ENCODE peak calls at places on chromosomes 4 and X, in six cellular contexts. Z is GM23338, F is neural crest cell, L is HFF-Myc, R is RWPE1, G is endothelial cell. O is an unnamed sample.

GRCh38 chr4:1285790-1286553 is 3.7 kb upstream of the MAEA start:
- DNase-seq in G (no peak), L (no peak), R (no peak), Z (peak; percentile 63), F (no peak), O (no peak)

GRCh38 chrX:49879656-49880277 is 483 bp downstream of the USP27X start:
- DNase-seq in G (no peak), R (peak; percentile 0), F (no peak), Z (no peak), L (no peak), O (no peak)

GRCh38 chrX:45385767-45386166 is 185.1 kb upstream of the DIPK2B start:
- DNase-seq in Z (no peak), F (no peak), L (no peak), R (no peak), G (no peak), O (no peak)

GRCh38 chrX:1212532-1212931 is at the start of gene CRLF2:
- DNase-seq in R (no peak), Z (no peak), L (no peak), F (no peak), G (no peak), O (no peak)

GRCh38 chr4:8860096-8860891 is 11.3 kb downstream of the HMX1 start:
- DNase-seq in R (no peak), G (no peak), L (no peak), Z (peak; percentile 76), F (no peak), O (no peak)

GRCh38 chrX:48715066-48715465 is 18.5 kb downstream of the SUV39H1 start:
- DNase-seq in Z (no peak), F (no peak), R (no peak), L (no peak), G (no peak), O (no peak)

GRCh38 chr4:26058537-26058936 is 144.5 kb downstream of the SMIM20 start:
- DNase-seq in F (no peak), G (no peak), L (no peak), Z (no peak), R (peak; percentile 41), O (no peak)

GRCh38 chr4:175531405-175532091 is 280.5 kb downstream of the GPM6A start:
- DNase-seq in L (no peak), G (no peak), F (no peak), R (peak; percentile 8), Z (no peak), O (no peak)

GRCh38 chrX:153970398-153971123 is 1.1 kb downstream of the HCFC1 start:
- DNase-seq in Z (peak; percentile 63), G (no peak), L (no peak), F (peak; percentile 45), R (no peak), O (no peak)

GRCh38 chrX:105618393-105619101 is 203.8 kb upstream of the NRK start:
- DNase-seq in F (no peak), R (no peak), Z (peak; percentile 9), L (no peak), G (no peak), O (peak; percentile 1)

GRCh38 chr4:168815373-168816345 is 194.4 kb downstream of the CBR4 start:
- DNase-seq in Z (no peak), G (no peak), L (peak; percentile 76), F (no peak), R (no peak), O (no peak)

GRCh38 chr4:88318751-88319350 is 34.5 kb upstream of the PPM1K start:
- DNase-seq in G (no peak), R (peak; percentile 26), Z (no peak), F (no peak), L (no peak), O (no peak)

GRCh38 chrX:34917146-34917545 is 25.4 kb upstream of the FAM47B start:
- DNase-seq in Z (no peak), L (no peak), F (no peak), G (no peak), R (no peak), O (no peak)

GRCh38 chr4:13547563-13548041 is 3.3 kb upstream of the NKX3-2 start:
- DNase-seq in Z (peak; percentile 75), R (no peak), L (no peak), F (no peak), G (peak; percentile 73), O (no peak)

GRCh38 chrX:66110112-66110511 is 53.9 kb upstream of the HEPH start:
- DNase-seq in R (peak; percentile 11), Z (peak; percentile 53), F (no peak), L (no peak), G (peak; percentile 2), O (no peak)

GRCh38 chrX:151753313-151754041 is 18.9 kb downstream of the CNGA2 start:
- DNase-seq in G (peak; percentile 66), F (peak; percentile 50), L (no peak), Z (peak; percentile 74), R (peak; percentile 61), O (no peak)

GRCh38 chr4:149343614-149344013 is 472.0 kb downstream of the IQCM start:
- DNase-seq in L (no peak), R (no peak), Z (no peak), G (no peak), F (no peak), O (no peak)

GRCh38 chr4:152189451-152190179 is 346.3 kb downstream of the FBXW7 start:
- DNase-seq in R (no peak), L (no peak), F (no peak), Z (no peak), G (no peak), O (no peak)

GRCh38 chr4:122798101-122798500 is 28.5 kb upstream of the FGF2 start:
- DNase-seq in Z (peak; percentile 69), R (peak; percentile 94), G (no peak), F (no peak), L (peak; percentile 93), O (no peak)

GRCh38 chr4:15547392-15547791 is 77.7 kb downstream of the CC2D2A start:
- DNase-seq in G (no peak), L (no peak), R (no peak), F (no peak), Z (no peak), O (no peak)

GRCh38 chr4:88097301-88097700 is 61.1 kb downstream of the ABCG2 start:
- DNase-seq in Z (no peak), G (no peak), R (no peak), F (no peak), L (peak; percentile 35), O (no peak)

GRCh38 chr4:107619731-107620130 is 100.3 kb downstream of the PAPSS1 start:
- DNase-seq in L (peak; percentile 32), Z (no peak), G (no peak), F (no peak), R (no peak), O (no peak)

GRCh38 chrX:144946696-144947095 is 300.6 kb upstream of the SPANXN1 start:
- DNase-seq in F (no peak), L (no peak), Z (no peak), G (no peak), R (no peak), O (no peak)
- TF ChIP-seq CTCF in F (no peak), L (no peak), Z (no peak), G (no peak), R (no peak), O (no peak)

GRCh38 chrX:119729408-119730201 is 28.8 kb upstream of the SOWAHD start:
- DNase-seq in R (peak; percentile 28), Z (peak; percentile 80), F (peak; percentile 57), G (peak; percentile 49), L (no peak), O (no peak)

GRCh38 chrX:119726900-119727555 is 31.4 kb upstream of the SOWAHD start:
- DNase-seq in R (no peak), Z (no peak), G (no peak), L (no peak), F (no peak), O (no peak)

DNA sequence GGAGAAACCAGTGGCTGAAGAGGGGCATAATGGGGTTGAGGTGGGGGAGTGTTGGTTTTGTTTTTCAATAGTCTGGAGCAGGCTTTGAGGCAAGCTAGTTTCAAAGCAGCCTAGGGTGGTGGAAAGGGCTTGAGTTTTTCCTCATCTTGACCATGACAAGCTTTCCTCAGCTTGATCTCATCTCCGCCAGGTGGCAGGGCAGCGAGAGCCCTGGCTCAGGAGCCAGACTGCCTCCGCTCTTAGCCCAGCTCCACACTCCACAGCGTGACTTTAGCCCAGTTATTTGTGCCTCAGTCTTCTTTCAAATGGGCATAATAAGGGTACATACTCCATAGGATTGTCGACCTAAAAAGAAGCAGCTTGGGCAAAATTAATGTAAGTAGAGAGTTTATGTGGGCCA is 29.9 kb upstream of the SOWAHD start:
- DNase-seq in L (no peak), Z (peak; percentile 58), R (no peak), F (no peak), G (peak; percentile 18), O (no peak)
- TF ChIP-seq CTCF in L (no peak), Z (peak; percentile 28), R (no peak), F (peak; percentile 23), G (no peak), O (peak; percentile 24)

GRCh38 chr4:185819144-185819543 is 7.2 kb upstream of the SORBS2 start:
- DNase-seq in R (no peak), G (no peak), L (no peak), Z (no peak), F (no peak), O (no peak)

GRCh38 chr4:185817403-185817818 is 5.4 kb upstream of the SORBS2 start:
- DNase-seq in Z (no peak), R (no peak), F (no peak), L (no peak), G (no peak), O (no peak)

GRCh38 chr4:185821029-185821419 is 9.0 kb upstream of the SORBS2 start:
- DNase-seq in Z (no peak), R (no peak), G (no peak), L (no peak), F (no peak), O (no peak)

GRCh38 chr4:185822791-185823190 is 10.8 kb upstream of the SORBS2 start:
- DNase-seq in R (no peak), G (no peak), F (no peak), L (no peak), Z (no peak), O (no peak)

GRCh38 chr4:185820119-185821028 is 8.4 kb upstream of the SORBS2 start:
- DNase-seq in L (no peak), G (no peak), F (no peak), R (no peak), Z (peak; percentile 49), O (no peak)
- TF ChIP-seq CTCF in L (no peak), G (no peak), F (no peak), R (no peak), Z (no peak), O (peak; percentile 7)

DNA sequence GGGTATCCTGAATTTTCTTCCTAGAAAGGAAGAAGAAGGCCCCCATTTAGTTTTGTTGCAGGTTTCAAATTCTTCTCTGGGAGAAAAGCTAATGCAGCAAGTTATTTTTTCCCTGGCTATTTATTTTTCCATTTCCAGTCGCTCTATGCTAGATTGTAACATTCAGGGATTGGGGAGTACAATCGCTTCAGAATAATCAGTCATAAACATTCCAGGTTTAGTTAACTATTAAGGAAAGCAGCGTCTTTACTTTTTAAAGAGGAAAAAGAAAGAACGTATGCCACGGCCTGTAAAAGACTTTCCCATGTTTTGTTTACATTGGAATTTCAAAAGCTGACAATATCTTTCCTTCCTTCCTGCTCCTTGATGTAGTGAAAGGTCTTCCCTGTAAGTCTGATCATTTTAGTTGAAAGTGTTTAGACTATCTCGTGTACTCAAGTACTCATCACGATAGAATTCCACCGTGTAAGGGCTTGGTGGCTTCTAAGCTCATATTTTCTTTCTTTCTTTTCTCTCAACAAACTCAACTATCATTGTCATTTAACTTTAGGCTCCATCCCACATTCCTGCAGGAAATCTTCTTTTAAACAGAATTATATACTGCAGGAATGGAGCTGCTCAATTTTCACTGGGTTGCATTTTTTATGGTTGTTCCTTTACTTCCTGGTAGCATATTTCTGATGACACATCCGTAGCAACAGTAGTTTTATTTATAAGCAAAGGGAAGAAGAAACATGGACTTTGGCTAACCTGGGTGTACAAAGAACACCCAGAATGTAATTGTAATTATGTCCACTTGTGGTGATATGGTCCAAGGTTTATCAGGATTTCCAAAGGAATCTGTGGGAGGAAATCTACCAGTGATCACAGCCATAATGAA is 213.1 kb upstream of the FAT1 start:
- DNase-seq in Z (no peak), F (no peak), L (peak; percentile 61), G (no peak), R (peak; percentile 73), O (peak; percentile 96)
- TF ChIP-seq CTCF in Z (no peak), F (no peak), L (no peak), G (no peak), R (peak; percentile 25), O (peak; percentile 41)